ENCODE peak calls at places on chromosomes 3 and 15, in five cellular contexts. Y is CD4-positive, alpha-beta T cell; D is effector memory CD4-positive, alpha-beta T cell; I is esophagus squamous epithelium; A is stomach. Q is an unnamed sample.

GRCh38 chr3:100295089-100295488 is 34.3 kb downstream of the TBC1D23 start:
- DNase-seq in Y (no peak), D (no peak), I (no peak), A (no peak), Q (no peak)

GRCh38 chr3:17817545-17817944 is 75.1 kb upstream of the TBC1D5 start:
- DNase-seq in Y (no peak), D (no peak), I (no peak), A (no peak), Q (no peak)

GRCh38 chr3:72820405-72820804 is 27.8 kb downstream of the SHQ1 start:
- DNase-seq in Y (no peak), D (no peak), I (no peak), A (peak; percentile 59), Q (no peak)

GRCh38 chr3:121916189-121916588 is 22.0 kb downstream of the SLC15A2 start:
- DNase-seq in Y (no peak), D (no peak), I (no peak), A (no peak), Q (no peak)

GRCh38 chr3:45807133-45807532 is 10.8 kb upstream of the SLC6A20 start:
- DNase-seq in Y (no peak), D (no peak), I (no peak), A (no peak), Q (peak; percentile 3)

GRCh38 chr3:156492801-156493261 is 62.1 kb downstream of the SSR3 start:
- DNase-seq in Y (no peak), D (no peak), I (no peak), A (no peak), Q (no peak)

GRCh38 chr3:162192340-162193004 is 695.9 kb downstream of the OTOL1 start:
- DNase-seq in Y (no peak), D (no peak), I (no peak), A (no peak), Q (no peak)

GRCh38 chr15:101723161-101723873 is 956 bp downstream of the TARS3 start:
- DNase-seq in Y (no peak), D (peak; percentile 36), I (no peak), A (no peak), Q (peak; percentile 52)

GRCh38 chr15:101156509-101157159 is 95.2 kb downstream of the CHSY1 start:
- DNase-seq in Y (no peak), D (no peak), I (no peak), A (no peak), Q (no peak)

GRCh38 chr3:197891-198491 is 1.4 kb downstream of the CHL1 start:
- DNase-seq in Y (no peak), D (no peak), I (no peak), A (no peak), Q (no peak)

GRCh38 chr3:192772495-192772894 is 45.2 kb upstream of the FGF12 start:
- DNase-seq in Y (no peak), D (no peak), I (no peak), A (peak; percentile 35), Q (no peak)

GRCh38 chr3:194176274-194176991 is 40.5 kb downstream of the HES1 start:
- DNase-seq in Y (no peak), D (no peak), I (no peak), A (no peak), Q (no peak)

GRCh38 chr3:59006791-59007517 is 42.9 kb downstream of the CFAP20DC start:
- DNase-seq in Y (no peak), D (no peak), I (no peak), A (no peak), Q (no peak)

GRCh38 chr15:90165659-90166489 is 35.3 kb upstream of the SEMA4B start:
- DNase-seq in Y (no peak), D (no peak), I (peak; percentile 11), A (peak; percentile 87), Q (no peak)

GRCh38 chr3:33331414-33331813 is 54.2 kb downstream of the FBXL2 start:
- DNase-seq in Y (no peak), D (no peak), I (no peak), A (no peak), Q (no peak)

GRCh38 chr15:29593086-29593485 is 229.2 kb downstream of the TJP1 start:
- DNase-seq in Y (no peak), D (no peak), I (no peak), A (no peak), Q (no peak)

GRCh38 chr15:74382004-74382816 is 14.8 kb upstream of the CYP11A1 start:
- DNase-seq in Y (peak; percentile 68), D (peak; percentile 68), I (no peak), A (peak; percentile 91), Q (peak; percentile 79)

GRCh38 chr15:29324746-29325145 is 55.1 kb upstream of the NSMCE3 start:
- DNase-seq in Y (no peak), D (no peak), I (no peak), A (no peak), Q (no peak)

GRCh38 chr3:123389338-123389910 is 59.5 kb downstream of the ADCY5 start:
- DNase-seq in Y (no peak), D (no peak), I (no peak), A (no peak), Q (no peak)

GRCh38 chr3:55556622-55557531 is 69.8 kb upstream of the WNT5A start:
- DNase-seq in Y (no peak), D (no peak), I (no peak), A (no peak), Q (no peak)

GRCh38 chr15:25643120-25643519 is 204.3 kb upstream of the UBE3A start:
- DNase-seq in Y (no peak), D (no peak), I (no peak), A (no peak), Q (no peak)

GRCh38 chr15:98943609-98944111 is 63.9 kb downstream of the PGPEP1L start:
- DNase-seq in Y (no peak), D (no peak), I (no peak), A (no peak), Q (no peak)

GRCh38 chr15:68190048-68190447 is 15.1 kb downstream of the CALML4 start:
- DNase-seq in Y (no peak), D (no peak), I (no peak), A (no peak), Q (no peak)

GRCh38 chr3:132332082-132332964 is 15.1 kb downstream of the ACP3 start:
- DNase-seq in Y (no peak), D (no peak), I (no peak), A (no peak), Q (no peak)

GRCh38 chr3:64956619-64957018 is 268.8 kb upstream of the ADAMTS9 start:
- DNase-seq in Y (no peak), D (no peak), I (no peak), A (no peak), Q (no peak)

GRCh38 chr3:72380711-72381508 is 467.3 kb downstream of the SHQ1 start:
- DNase-seq in Y (no peak), D (no peak), I (no peak), A (no peak), Q (no peak)

GRCh38 chr3:43872901-43873300 is 182.2 kb downstream of the ABHD5 start:
- DNase-seq in Y (no peak), D (no peak), I (no peak), A (no peak), Q (no peak)

DNA sequence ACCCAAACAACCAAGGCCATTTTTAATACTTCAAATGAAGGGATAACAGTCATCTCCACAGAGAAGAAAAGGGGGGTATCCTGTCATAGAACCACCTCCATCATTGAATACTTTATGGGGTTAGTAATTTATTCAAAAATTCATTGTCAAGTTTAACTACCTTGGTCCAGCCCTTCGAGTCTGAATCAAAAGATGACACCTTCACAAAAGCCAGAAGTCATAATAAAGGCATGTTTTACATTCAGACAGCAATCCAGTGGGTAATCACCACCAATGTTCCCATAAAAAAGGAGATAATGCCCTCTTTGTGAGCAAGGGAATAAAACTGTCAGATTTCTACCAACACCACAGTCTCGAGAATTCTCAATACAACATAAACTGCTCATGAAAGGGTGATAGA is 145.6 kb upstream of the ZBTB20 start:
- DNase-seq in Y (no peak), D (no peak), I (no peak), A (no peak), Q (no peak)
- H3K27ac ChIP-seq in Y (no peak overlapping the region), D (no peak overlapping the region), I (no peak overlapping the region), A (no peak overlapping the region), Q (no peak overlapping the region)

DNA sequence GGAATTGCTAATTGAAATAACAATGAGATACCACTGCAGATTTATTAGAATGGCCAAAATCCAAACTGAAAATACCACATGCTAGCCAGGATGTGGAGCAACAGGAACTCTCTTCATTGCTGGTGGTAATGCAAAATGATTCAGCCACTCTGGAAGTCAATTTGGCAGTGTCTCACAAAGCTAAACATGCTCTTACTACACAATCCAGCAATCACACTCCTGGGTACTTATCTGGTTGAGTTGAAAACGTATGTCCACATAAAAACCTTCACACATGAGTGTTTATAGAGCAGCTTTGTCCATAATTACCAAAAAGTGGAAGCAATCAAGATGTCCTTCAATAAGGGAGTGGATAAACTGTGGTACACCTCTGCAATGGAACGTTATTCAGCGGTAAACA is 113.3 kb downstream of the SMAD6 start:
- DNase-seq in Y (no peak), D (no peak), I (no peak), A (no peak), Q (no peak)
- H3K27ac ChIP-seq in Y (no peak overlapping the region), D (no peak overlapping the region), I (no peak overlapping the region), A (no peak overlapping the region), Q (no peak overlapping the region)

DNA sequence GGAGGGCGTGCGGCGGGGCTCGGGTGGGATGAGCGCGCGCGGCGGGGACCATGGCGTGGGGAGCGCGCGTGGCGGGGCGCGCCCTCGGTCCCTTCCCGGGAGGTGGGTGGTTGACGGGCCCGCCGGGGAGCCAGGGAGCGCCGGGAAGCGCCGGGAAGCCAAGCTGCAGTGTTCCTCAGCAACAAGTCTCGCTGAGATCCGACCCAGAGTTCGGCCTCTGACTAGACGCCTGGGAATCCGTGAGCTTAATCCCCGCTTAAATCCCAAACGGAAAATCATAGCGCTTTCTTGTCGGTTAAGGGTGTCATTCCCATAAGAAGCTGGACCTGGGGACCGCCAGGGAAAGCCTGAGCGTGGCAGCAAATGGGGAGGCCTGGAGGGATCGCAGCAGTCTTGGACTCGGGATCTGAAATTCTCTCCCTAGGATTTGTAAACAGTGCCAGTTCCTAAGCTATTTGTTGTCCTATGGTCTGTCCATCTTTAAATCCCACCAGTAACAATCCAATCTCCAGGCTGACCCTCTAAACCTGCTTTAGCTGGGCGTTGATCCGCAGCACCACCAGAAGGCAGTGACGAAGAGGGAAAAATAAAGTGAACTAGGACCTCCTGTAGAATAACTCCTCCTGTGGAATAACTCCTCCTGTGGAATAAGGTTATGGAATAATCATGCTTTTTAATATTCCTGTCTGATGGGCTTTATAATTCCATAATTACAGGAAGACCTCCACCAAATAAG is 560 bp upstream of the NEDD4 start:
- DNase-seq in Y (no peak), D (no peak), I (no peak), A (no peak), Q (no peak)
- H3K27ac ChIP-seq in Y (no peak overlapping the region), D (no peak overlapping the region), I (peak overlapping the region; percentile 92), A (peak overlapping the region; percentile 86), Q (peak overlapping the region; percentile 52)

DNA sequence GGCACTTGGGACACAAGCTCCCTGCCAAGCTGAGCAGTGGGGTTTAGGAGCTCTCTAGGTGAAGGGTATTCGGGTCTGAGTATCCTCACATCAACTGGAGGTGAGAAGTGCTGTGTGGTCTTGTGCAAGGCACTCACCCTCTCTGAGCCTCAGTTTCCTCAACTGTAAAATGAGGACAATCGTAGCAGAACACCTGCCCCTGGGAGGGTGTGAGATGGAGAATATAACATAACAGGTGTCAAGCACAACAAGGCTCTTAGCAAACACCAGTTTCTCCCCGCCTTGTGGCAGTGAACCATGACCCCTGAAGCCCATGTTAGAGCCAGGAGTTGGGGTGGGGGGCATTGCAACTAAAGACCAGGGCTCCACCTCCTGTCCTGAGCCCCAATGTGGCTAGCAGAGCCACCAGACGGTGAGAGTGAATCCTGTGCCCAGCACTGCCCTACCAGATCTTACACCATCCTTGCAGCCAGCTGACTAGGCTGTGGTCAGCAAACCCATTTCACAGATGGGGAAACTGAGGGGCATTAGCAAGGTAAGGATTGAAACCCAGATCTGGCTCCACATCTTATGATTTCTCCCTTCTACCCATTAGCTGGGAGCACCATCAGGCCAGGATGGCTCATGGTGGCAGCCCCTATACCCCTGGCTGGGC is 2.6 kb upstream of the PLXND1 start:
- DNase-seq in Y (no peak), D (no peak), I (no peak), A (no peak), Q (no peak)
- H3K27ac ChIP-seq in Y (no peak overlapping the region), D (no peak overlapping the region), I (peak overlapping the region; percentile 92), A (peak overlapping the region; percentile 86), Q (no peak overlapping the region)